ENCODE peak calls at places on chromosome 12, in eight cellular contexts. L is astrocyte, C is uterus, F is Panc1, Z is fibroblast of lung, Q is esophagus squamous epithelium, H is lower lobe of right lung, K is cardiac muscle cell. I is an unnamed sample. For H3K27me3, the result is how much of the 10 kb centered on the place peaks cover.

GRCh38 chr12:131311764-131312163 is 358.1 kb downstream of the ADGRD1 start:
- DNase-seq in Z (no peak), K (no peak), H (no peak), Q (no peak), C (no peak), L (no peak), F (no peak), I (no peak)

GRCh38 chr12:100904270-100904669 is 109.7 kb downstream of the ANO4 start:
- DNase-seq in L (no peak), Q (no peak), C (no peak), F (no peak), Z (no peak), H (no peak), K (no peak), I (no peak)

GRCh38 chr12:87793134-87793533 is 236.1 kb downstream of the C12orf50 start:
- DNase-seq in Z (peak), L (peak), C (no peak), K (peak), F (no peak), H (no peak), Q (no peak), I (no peak)

GRCh38 chr12:57807285-57807684 is 11.2 kb downstream of the AVIL start:
- DNase-seq in H (no peak), Q (no peak), K (no peak), L (no peak), F (no peak), C (no peak), Z (no peak), I (no peak)

GRCh38 chr12:108360487-108360886 is 21.4 kb upstream of the CMKLR1 start:
- DNase-seq in Z (peak), F (no peak), C (no peak), H (no peak), K (no peak), L (peak), Q (no peak), I (no peak)

GRCh38 chr12:85975716-85976115 is 101.6 kb downstream of the NTS start:
- DNase-seq in F (no peak), Z (no peak), H (no peak), K (no peak), C (no peak), Q (no peak), L (no peak), I (no peak)

GRCh38 chr12:49200882-49201594 is 12.2 kb upstream of the TUBA1A start:
- DNase-seq in Z (peak), Q (no peak), H (no peak), C (peak), L (peak), F (peak), K (peak), I (peak)

GRCh38 chr12:111330800-111331752 is 37.8 kb downstream of the PHETA1 start:
- DNase-seq in Q (no peak), L (peak), F (peak), C (no peak), K (peak), Z (peak), H (no peak), I (no peak)

GRCh38 chr12:80040075-80040738 is 59.1 kb upstream of the OTOGL start:
- DNase-seq in Z (peak), L (peak), C (no peak), Q (no peak), F (no peak), H (no peak), K (peak), I (no peak)

GRCh38 chr12:45762185-45763110 is 32.9 kb downstream of the ARID2 start:
- DNase-seq in Z (peak), L (peak), C (no peak), Q (no peak), H (no peak), K (peak), F (no peak), I (peak)

GRCh38 chr12:109088818-109089217 is 4.5 kb downstream of the ALKBH2 start:
- DNase-seq in K (peak), L (no peak), Z (no peak), H (no peak), C (no peak), Q (no peak), F (no peak), I (no peak)

GRCh38 chr12:31387466-31387865 is 61.5 kb upstream of the SINHCAF start:
- DNase-seq in K (no peak), F (no peak), C (no peak), Z (no peak), Q (no peak), H (no peak), L (no peak), I (no peak)

GRCh38 chr12:109269428-109269827 is 39.7 kb downstream of the FOXN4 start:
- DNase-seq in H (no peak), F (no peak), Z (no peak), C (no peak), K (no peak), Q (no peak), L (no peak), I (no peak)

GRCh38 chr12:66693901-66694513 is 15.1 kb upstream of the GRIP1 start:
- DNase-seq in L (peak), Z (peak), F (peak), C (peak), K (peak), H (no peak), Q (no peak), I (peak)

GRCh38 chr12:124399622-124400021 is 104.7 kb downstream of the RFLNA start:
- DNase-seq in L (no peak), H (no peak), F (no peak), C (peak), K (no peak), Z (no peak), Q (no peak), I (no peak)

GRCh38 chr12:121085113-121085841 is 46.2 kb upstream of the OASL start:
- DNase-seq in L (no peak), Q (no peak), K (no peak), F (no peak), Z (no peak), C (no peak), H (no peak), I (no peak)

GRCh38 chr12:104006929-104007328 is 41.3 kb downstream of the TDG start:
- DNase-seq in Q (no peak), Z (peak), F (no peak), C (no peak), L (peak), H (no peak), K (peak), I (no peak)

GRCh38 chr12:93318720-93319522 is 58.8 kb upstream of the NUDT4 start:
- DNase-seq in L (no peak), H (no peak), C (no peak), K (no peak), F (no peak), Z (no peak), Q (no peak), I (no peak)

GRCh38 chr12:48882325-48882687 is 16.6 kb upstream of the RND1 start:
- DNase-seq in H (no peak), Q (no peak), C (peak), L (peak), K (peak), Z (peak), F (no peak), I (no peak)

GRCh38 chr12:42162198-42162597 is 17.5 kb upstream of the GXYLT1 start:
- DNase-seq in Z (peak), L (peak), K (no peak), C (no peak), H (no peak), Q (no peak), F (no peak), I (no peak)

GRCh38 chr12:104494137-104494815 is 37.5 kb downstream of the CHST11 start:
- DNase-seq in L (no peak), F (no peak), Z (peak), Q (no peak), C (no peak), H (peak), K (peak), I (no peak)

GRCh38 chr12:96454396-96454795 is 35.0 kb upstream of the CFAP54 start:
- DNase-seq in Z (no peak), K (no peak), Q (no peak), H (no peak), C (no peak), L (no peak), F (no peak), I (no peak)

GRCh38 chr12:32126720-32127119 is 20.1 kb downstream of the BICD1 start:
- DNase-seq in C (no peak), F (no peak), Q (no peak), Z (peak), L (peak), K (no peak), H (no peak), I (no peak)

GRCh38 chr12:66152732-66153131 is 17.1 kb downstream of the TMBIM4 start:
- DNase-seq in F (no peak), H (no peak), C (no peak), Z (peak), K (peak), L (peak), Q (no peak), I (no peak)

GRCh38 chr12:98402081-98402480 is 113.3 kb upstream of the TMPO start:
- DNase-seq in C (no peak), F (no peak), L (peak), H (no peak), Z (peak), Q (no peak), K (no peak), I (no peak)

GRCh38 chr12:13834241-13834640 is 147.2 kb downstream of the GRIN2B start:
- DNase-seq in L (no peak), H (no peak), C (no peak), K (no peak), Q (no peak), Z (no peak), F (no peak), I (no peak)

GRCh38 chr12:122162976-122163375 is 11.0 kb downstream of the IL31 start:
- DNase-seq in Q (no peak), F (no peak), L (no peak), H (no peak), K (no peak), Z (no peak), C (no peak), I (no peak)

GRCh38 chr12:122159879-122160278 is 14.1 kb downstream of the IL31 start:
- DNase-seq in C (no peak), Q (no peak), L (no peak), H (no peak), Z (no peak), K (no peak), F (no peak), I (no peak)

GRCh38 chr12:122158700-122159285 is 15.2 kb downstream of the IL31 start:
- DNase-seq in K (no peak), L (no peak), Q (no peak), F (no peak), H (no peak), C (no peak), Z (no peak), I (no peak)

GRCh38 chr12:122161682-122162081 is 12.3 kb downstream of the IL31 start:
- DNase-seq in Z (no peak), C (no peak), K (no peak), H (no peak), L (no peak), Q (no peak), F (no peak), I (no peak)

DNA sequence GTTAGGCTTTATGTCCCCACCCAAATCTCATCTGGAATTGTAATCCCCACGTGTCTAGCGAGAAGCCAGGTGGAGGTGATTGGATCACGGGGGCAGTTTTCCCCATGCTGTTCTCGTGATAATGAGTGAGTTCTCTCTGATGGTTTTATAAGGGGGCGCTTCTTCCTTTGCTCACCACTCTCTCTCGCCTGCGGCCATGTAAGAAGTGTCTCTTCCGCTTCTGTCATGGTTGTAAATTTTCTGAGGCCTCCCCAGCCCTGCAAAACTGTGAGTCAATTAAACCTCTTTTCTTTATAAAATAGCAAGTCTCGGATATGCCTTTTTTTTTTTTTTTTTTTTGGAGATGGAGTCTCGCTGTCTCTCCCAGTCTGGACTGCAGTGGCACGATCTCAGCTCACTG is 13.3 kb downstream of the IL31 start:
- DNase-seq in H (no peak), L (no peak), K (no peak), Z (no peak), C (no peak), F (no peak), Q (no peak), I (no peak)
- TF ChIP-seq CTCF in H (no peak), L (no peak), K (no peak), Z (no peak), C (no peak), F (no peak), Q (no peak), I (no peak)

DNA sequence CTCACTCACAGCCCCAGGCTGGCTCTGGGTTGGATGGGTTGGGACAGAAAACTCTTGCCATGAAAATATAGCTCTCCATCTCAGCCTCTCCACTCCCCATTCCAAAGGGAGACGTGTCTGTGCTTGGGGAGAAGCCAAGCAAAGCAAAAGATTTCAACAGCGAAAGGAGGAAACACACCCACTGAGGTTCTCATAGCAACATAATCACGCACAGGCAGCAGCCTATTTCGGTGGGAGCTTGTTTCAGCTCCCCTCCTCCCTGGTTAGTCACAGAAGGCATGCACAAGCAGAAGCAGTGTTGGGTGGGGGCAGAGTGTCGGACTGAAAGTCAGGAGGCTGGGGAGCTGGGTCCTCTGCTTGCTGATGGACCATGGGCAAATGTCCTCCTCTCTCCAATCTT is 1.9 kb upstream of the PRMT8 start:
- DNase-seq in L (peak), H (no peak), F (no peak), Z (peak), C (no peak), Q (no peak), K (peak), I (no peak)
- H3K27me3 ChIP-seq in L (half or more), H (half or more), F (under half), Z (under half), C (under half), Q (under half), K (half or more), I (under half)

DNA sequence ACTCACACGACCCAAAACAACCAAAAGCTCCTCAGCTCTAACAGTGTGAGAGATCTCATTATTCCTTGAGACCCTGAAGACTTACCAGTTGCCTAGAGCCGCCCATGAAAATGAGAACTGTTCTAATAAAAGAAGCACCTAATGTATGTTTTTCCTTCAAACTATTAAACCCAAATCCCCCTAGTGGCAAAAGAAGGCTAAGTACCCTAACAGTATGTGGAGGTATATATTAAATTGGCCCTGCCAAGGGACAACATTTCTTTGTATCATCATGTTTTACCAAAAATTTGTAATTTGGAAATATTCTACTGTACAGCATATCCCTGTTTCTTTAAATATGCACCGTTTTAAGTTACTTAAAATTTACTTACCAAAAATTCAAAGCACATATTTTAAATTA is 38.0 kb upstream of the PPFIA2 start:
- DNase-seq in F (no peak), C (no peak), K (peak), Z (no peak), L (no peak), Q (no peak), H (no peak), I (no peak)
- TF ChIP-seq CTCF in F (peak), C (no peak), K (peak), Z (peak), L (peak), Q (no peak), H (no peak), I (no peak)

DNA sequence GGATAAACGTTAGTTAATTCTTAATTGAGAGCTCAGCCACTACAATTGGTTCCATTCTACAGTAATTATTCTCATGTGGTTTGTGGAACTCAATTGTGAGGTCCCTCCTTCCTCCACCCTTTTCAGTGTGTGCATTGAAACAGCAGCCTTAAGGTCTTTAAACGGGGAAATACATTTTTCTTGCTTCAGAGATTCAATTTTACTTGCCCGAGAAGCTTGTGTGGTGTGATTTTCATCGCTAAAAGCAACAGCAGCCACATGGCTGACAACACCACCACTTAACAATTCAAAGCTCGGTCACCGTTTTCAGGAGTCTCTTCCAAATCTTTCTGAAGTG is 733 bp upstream of the PPFIBP1 start:
- DNase-seq in C (no peak), K (no peak), F (no peak), Q (no peak), H (no peak), L (no peak), Z (no peak), I (no peak)
- H3K27me3 ChIP-seq in C (under half), K (under half), F (under half), Q (under half), H (under half), L (under half), Z (under half), I (under half)

GRCh38 chr12:128265566-128265965 is 1.4 kb upstream of the TMEM132C start:
- DNase-seq in F (no peak), C (no peak), Q (no peak), K (no peak), Z (no peak), H (no peak), L (no peak), I (no peak)

GRCh38 chr12:128261757-128262156 is 5.2 kb upstream of the TMEM132C start:
- DNase-seq in F (no peak), C (no peak), K (no peak), Z (no peak), Q (no peak), H (no peak), L (no peak), I (no peak)

GRCh38 chr12:128258866-128259555 is 8.0 kb upstream of the TMEM132C start:
- DNase-seq in L (no peak), C (no peak), H (no peak), Z (no peak), K (no peak), Q (no peak), F (no peak), I (no peak)

DNA sequence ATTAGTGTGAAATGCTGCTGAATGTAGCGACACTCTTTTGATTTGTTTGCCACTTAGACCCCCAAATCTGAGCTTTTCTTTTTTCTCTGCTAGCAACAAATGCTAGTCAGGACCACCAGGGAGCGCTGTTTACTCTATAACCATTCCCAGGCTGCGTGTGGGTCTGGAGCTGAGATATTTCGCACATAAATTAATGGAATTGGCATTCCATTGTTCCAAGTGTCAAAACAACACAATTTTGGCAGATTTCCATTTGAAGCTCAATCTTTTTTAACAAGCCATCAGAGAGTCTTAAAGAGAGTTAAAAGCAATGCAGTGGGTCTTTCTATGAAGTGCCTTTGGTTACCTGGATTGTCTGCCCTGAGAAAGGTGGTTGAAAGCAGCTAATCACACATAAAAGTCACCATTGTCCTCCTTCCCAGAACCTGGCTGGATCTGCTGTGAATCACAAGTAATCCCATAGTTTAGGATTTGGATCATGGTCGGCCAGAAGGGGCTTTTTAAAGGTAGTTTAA is 7.4 kb upstream of the TMEM132C start:
- DNase-seq in C (peak), K (peak), H (no peak), F (no peak), Z (no peak), L (no peak), Q (no peak), I (no peak)
- TF ChIP-seq CTCF in C (peak), K (peak), H (peak), F (peak), Z (peak), L (peak), Q (peak), I (no peak)

DNA sequence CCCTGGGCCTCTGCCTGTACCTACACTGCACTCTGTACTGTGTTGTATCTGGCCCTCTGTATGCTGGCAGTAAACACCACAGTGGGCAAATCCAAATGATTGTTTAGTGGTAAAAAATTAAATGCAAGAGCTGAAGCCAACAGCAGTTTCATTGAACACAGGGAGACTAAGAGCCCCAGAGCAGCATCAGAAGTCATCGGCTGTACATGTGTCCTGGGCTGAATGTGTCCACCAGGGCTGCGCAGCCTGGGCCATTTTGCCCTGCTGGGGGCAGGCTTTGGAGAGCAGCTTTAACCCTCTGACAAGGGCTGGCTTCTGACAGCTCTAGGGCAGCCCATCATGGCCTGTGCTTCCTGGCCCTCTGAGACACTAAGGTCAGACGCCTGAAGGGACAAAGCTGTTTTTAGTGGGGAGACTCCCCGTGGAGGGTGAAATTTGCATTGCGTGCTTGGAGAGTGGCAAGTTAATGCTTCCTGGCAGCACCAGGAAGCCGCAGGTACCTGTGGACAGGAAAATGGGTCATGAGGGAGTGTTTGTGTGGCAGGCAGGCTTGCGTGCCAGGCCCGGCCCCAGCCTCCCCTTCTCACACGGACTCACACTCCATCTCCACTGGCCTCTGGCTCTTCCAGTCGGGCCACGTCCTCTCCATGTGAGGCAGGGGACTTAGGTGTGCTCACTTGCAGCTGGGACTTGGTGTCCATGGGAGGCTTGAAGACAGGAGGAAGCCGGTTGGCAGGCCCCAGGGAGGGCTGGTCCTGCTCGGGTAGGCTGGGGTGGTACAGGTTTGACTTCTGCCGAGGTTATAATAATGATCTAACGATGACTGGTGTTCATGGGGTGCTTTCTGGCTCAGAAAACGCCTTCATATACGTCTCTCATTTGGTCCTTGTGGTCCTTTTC is 150.1 kb downstream of the TSPAN9 start:
- DNase-seq in H (no peak), Q (no peak), Z (no peak), C (no peak), K (no peak), L (no peak), F (no peak), I (no peak)
- H3K27me3 ChIP-seq in H (under half), Q (under half), Z (under half), C (under half), K (under half), L (under half), F (under half), I (under half)

DNA sequence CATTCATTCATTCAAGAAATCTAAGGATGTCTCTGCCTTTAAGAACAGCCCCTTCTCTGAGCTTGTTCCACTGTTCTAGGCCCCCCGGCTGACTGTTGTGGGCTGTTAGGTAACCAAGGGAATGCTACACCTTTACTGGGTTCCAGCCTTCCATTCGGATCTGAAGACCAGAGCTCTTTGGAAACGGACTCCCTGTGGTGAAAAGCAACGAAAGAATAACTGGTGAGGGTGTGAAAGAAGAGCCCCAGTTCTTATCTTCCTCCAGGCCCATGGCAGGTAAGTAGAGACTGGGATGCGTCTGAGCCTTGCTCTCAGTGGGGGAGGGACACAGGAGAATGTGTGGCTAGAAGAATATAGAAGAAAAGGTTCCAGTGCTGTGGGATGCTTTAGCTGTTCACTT is 207.4 kb downstream of the TMEM132D start:
- DNase-seq in F (no peak), L (no peak), Z (no peak), H (no peak), C (no peak), K (no peak), Q (no peak), I (no peak)
- TF ChIP-seq CTCF in F (no peak), L (no peak), Z (no peak), H (no peak), C (no peak), K (no peak), Q (no peak), I (no peak)

I was measured in prostate gland.